ENCODE peak calls at places on chromosomes 1 and 21, in five cellular contexts. One of them, this sample, is unnamed.
A peak's percentile ranks its signal among the peaks of the same experiment; 100 is the strongest.

GRCh38 chr1:23515905-23516304 is 15.1 kb downstream of the E2F2 start:
- DNase-seq in PC-9: no peak
- DNase-seq in choroid plexus epithelial cell: no peak
- DNase-seq in ovary: no peak
- DNase-seq in mammary epithelial cell: no peak
- DNase-seq in this sample: no peak

GRCh38 chr1:173332026-173332425 is 124.9 kb upstream of the TNFSF4 start:
- DNase-seq in ovary: no peak
- DNase-seq in mammary epithelial cell: no peak
- DNase-seq in PC-9: no peak
- DNase-seq in choroid plexus epithelial cell: peak; percentile 31
- DNase-seq in this sample: no peak

GRCh38 chr1:108120163-108120562 is 80.0 kb downstream of the SLC25A24 start:
- DNase-seq in PC-9: no peak
- DNase-seq in mammary epithelial cell: no peak
- DNase-seq in ovary: no peak
- DNase-seq in choroid plexus epithelial cell: no peak
- DNase-seq in this sample: no peak

GRCh38 chr1:46030876-46031660 is 101.4 kb downstream of the PIK3R3 start:
- DNase-seq in ovary: no peak
- DNase-seq in mammary epithelial cell: no peak
- DNase-seq in PC-9: no peak
- DNase-seq in choroid plexus epithelial cell: peak; percentile 22
- DNase-seq in this sample: no peak

GRCh38 chr1:111062081-111062480 is 77.8 kb downstream of the DRAM2 start:
- DNase-seq in choroid plexus epithelial cell: no peak
- DNase-seq in ovary: no peak
- DNase-seq in PC-9: no peak
- DNase-seq in mammary epithelial cell: peak; percentile 54
- DNase-seq in this sample: no peak

GRCh38 chr1:162878000-162878596 is 17.1 kb upstream of the CCDC190 start:
- DNase-seq in mammary epithelial cell: peak; percentile 67
- DNase-seq in choroid plexus epithelial cell: peak; percentile 94
- DNase-seq in PC-9: no peak
- DNase-seq in ovary: no peak
- DNase-seq in this sample: peak; percentile 38

GRCh38 chr1:219686171-219686570 is 73.3 kb upstream of the ZC3H11B start:
- DNase-seq in PC-9: no peak
- DNase-seq in ovary: no peak
- DNase-seq in mammary epithelial cell: no peak
- DNase-seq in choroid plexus epithelial cell: no peak
- DNase-seq in this sample: no peak

GRCh38 chr1:119738100-119738720 is 26.5 kb downstream of the PHGDH start:
- DNase-seq in choroid plexus epithelial cell: no peak
- DNase-seq in PC-9: no peak
- DNase-seq in ovary: no peak
- DNase-seq in mammary epithelial cell: no peak
- DNase-seq in this sample: no peak

GRCh38 chr1:94962745-94963265 is 35.9 kb upstream of the CNN3 start:
- DNase-seq in ovary: peak; percentile 60
- DNase-seq in PC-9: no peak
- DNase-seq in mammary epithelial cell: no peak
- DNase-seq in choroid plexus epithelial cell: peak; percentile 63
- DNase-seq in this sample: no peak

DNA sequence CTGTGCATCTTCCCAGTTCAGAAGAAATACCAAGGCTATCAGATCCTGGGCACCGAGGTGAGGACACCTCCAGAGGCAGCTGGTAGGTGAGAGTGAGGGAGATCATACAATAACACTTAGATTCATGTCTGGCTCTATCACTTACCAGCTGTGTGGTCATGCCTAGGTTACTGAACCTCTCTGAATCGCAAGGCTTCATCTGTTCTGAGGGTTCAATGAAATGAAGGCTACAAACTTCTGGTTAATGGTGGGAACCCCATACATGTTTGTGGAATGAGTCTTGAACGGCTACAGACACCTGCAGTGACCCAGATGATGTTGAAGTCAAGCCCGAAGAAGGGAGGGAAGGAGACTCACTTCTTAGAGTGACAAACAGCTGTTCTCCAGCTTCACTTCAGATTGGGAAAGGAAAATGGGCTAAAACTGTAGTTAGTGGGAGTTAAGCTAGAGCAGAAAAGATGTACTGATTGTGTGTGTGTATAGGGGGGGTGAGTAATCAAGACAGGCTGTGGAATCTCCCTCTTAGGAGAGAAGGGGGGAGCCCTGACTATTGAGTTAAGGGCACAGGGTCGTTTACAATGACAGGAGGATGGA is 714 bp upstream of the RSPO1 start:
- DNase-seq in ovary: no peak
- DNase-seq in mammary epithelial cell: no peak
- DNase-seq in PC-9: no peak
- DNase-seq in choroid plexus epithelial cell: no peak
- DNase-seq in this sample: no peak
- H3K4me3 ChIP-seq in ovary: peak overlapping the region; percentile 47
- H3K4me3 ChIP-seq in mammary epithelial cell: no peak overlapping the region
- H3K4me3 ChIP-seq in PC-9: no peak overlapping the region
- H3K4me3 ChIP-seq in choroid plexus epithelial cell: no peak overlapping the region
- H3K4me3 ChIP-seq in this sample: no peak overlapping the region

GRCh38 chr1:3067301-3067670 is 1.7 kb upstream of the PRDM16 start:
- DNase-seq in choroid plexus epithelial cell: no peak
- DNase-seq in ovary: peak; percentile 35
- DNase-seq in PC-9: no peak
- DNase-seq in mammary epithelial cell: no peak
- DNase-seq in this sample: no peak

GRCh38 chr1:3065396-3065795 is 3.6 kb upstream of the PRDM16 start:
- DNase-seq in PC-9: no peak
- DNase-seq in choroid plexus epithelial cell: no peak
- DNase-seq in mammary epithelial cell: no peak
- DNase-seq in ovary: peak; percentile 28
- DNase-seq in this sample: no peak

GRCh38 chr1:3066826-3067225 is 2.2 kb upstream of the PRDM16 start:
- DNase-seq in PC-9: no peak
- DNase-seq in choroid plexus epithelial cell: no peak
- DNase-seq in ovary: peak; percentile 39
- DNase-seq in mammary epithelial cell: no peak
- DNase-seq in this sample: no peak

GRCh38 chr1:3065797-3066196 is 3.2 kb upstream of the PRDM16 start:
- DNase-seq in PC-9: no peak
- DNase-seq in ovary: peak; percentile 18
- DNase-seq in choroid plexus epithelial cell: no peak
- DNase-seq in mammary epithelial cell: no peak
- DNase-seq in this sample: no peak

DNA sequence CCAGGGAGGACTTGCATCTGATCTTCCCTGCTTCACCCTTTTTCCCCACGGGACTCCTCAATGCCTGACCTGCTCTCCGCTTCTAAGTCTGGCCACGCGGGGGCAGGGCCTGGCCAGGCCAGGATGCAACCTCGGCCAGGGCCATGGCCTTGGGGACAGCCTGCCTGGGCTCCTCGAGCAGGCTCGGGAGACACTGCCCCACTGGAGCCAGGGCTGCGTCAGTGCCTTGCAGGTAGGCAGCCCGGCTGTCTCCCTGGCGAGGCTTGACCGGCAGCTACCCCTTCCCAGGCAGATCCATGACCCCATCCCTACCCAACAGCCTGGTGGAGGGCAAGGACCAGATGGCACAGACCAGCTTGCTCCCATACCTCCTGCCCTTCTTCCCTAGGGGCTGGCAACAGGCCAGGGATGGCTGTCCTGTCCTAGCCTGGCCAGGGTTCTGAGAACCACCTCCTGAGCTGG is 2.7 kb upstream of the PRDM16 start:
- DNase-seq in ovary: peak; percentile 57
- DNase-seq in choroid plexus epithelial cell: no peak
- DNase-seq in PC-9: no peak
- DNase-seq in mammary epithelial cell: no peak
- DNase-seq in this sample: no peak
- TF ChIP-seq CTCF in ovary: no peak
- TF ChIP-seq CTCF in choroid plexus epithelial cell: no peak
- TF ChIP-seq CTCF in PC-9: peak; percentile 43
- TF ChIP-seq CTCF in mammary epithelial cell: no peak
- TF ChIP-seq CTCF in this sample: no peak

GRCh38 chr1:149846600-149847466 is 52.5 kb upstream of the BOLA1 start:
- DNase-seq in mammary epithelial cell: no peak
- DNase-seq in ovary: no peak
- DNase-seq in PC-9: no peak
- DNase-seq in choroid plexus epithelial cell: no peak
- DNase-seq in this sample: no peak
- H3K4me3 ChIP-seq in mammary epithelial cell: no peak overlapping the region
- H3K4me3 ChIP-seq in ovary: no peak overlapping the region
- H3K4me3 ChIP-seq in PC-9: no peak overlapping the region
- H3K4me3 ChIP-seq in choroid plexus epithelial cell: no peak overlapping the region
- H3K4me3 ChIP-seq in this sample: no peak overlapping the region

GRCh38 chr1:40855513-40855912 is 6.7 kb downstream of the CITED4 start:
- DNase-seq in PC-9: no peak
- DNase-seq in mammary epithelial cell: no peak
- DNase-seq in ovary: no peak
- DNase-seq in choroid plexus epithelial cell: peak; percentile 9
- DNase-seq in this sample: no peak
- TF ChIP-seq CTCF in PC-9: no peak
- TF ChIP-seq CTCF in mammary epithelial cell: peak; percentile 19
- TF ChIP-seq CTCF in ovary: no peak
- TF ChIP-seq CTCF in choroid plexus epithelial cell: peak; percentile 51
- TF ChIP-seq CTCF in this sample: peak; percentile 31

GRCh38 chr21:44510508-44511218 is 29.3 kb downstream of the KRTAP10-1 start:
- DNase-seq in mammary epithelial cell: peak; percentile 56
- DNase-seq in choroid plexus epithelial cell: peak; percentile 39
- DNase-seq in PC-9: no peak
- DNase-seq in ovary: peak; percentile 46
- DNase-seq in this sample: no peak
- H3K4me3 ChIP-seq in mammary epithelial cell: peak overlapping the region; percentile 37
- H3K4me3 ChIP-seq in choroid plexus epithelial cell: no peak overlapping the region
- H3K4me3 ChIP-seq in PC-9: no peak overlapping the region
- H3K4me3 ChIP-seq in ovary: no peak overlapping the region
- H3K4me3 ChIP-seq in this sample: no peak overlapping the region